ENCODE peak calls at places on chromosomes 11 and 22, in five cellular contexts. Y is AG04450, I is fibroblast of mammary gland, P is K562, M is fibroblast of lung. H is an unnamed sample.

GRCh38 chr11:10301656-10302293 is 3.1 kb upstream of the ADM start:
- DNase-seq in Y (no peak), I (peak; percentile 92), P (no peak), M (peak; percentile 95), H (no peak)

GRCh38 chr11:117930668-117931330 is 1.6 kb upstream of the TMPRSS13 start:
- DNase-seq in Y (no peak), I (no peak), P (no peak), M (no peak), H (no peak)

GRCh38 chr11:83054001-83054400 is 17.7 kb downstream of the RAB30 start:
- DNase-seq in Y (no peak), I (no peak), P (no peak), M (no peak), H (no peak)

GRCh38 chr11:16945671-16946469 is 68.3 kb downstream of the PLEKHA7 start:
- DNase-seq in Y (no peak), I (peak; percentile 57), P (peak; percentile 52), M (peak; percentile 60), H (no peak)

GRCh38 chr11:61687420-61687819 is 7.2 kb downstream of the DAGLA start:
- DNase-seq in Y (no peak), I (no peak), P (no peak), M (no peak), H (no peak)

GRCh38 chr11:11025087-11025486 is 167.2 kb upstream of the ZBED5 start:
- DNase-seq in Y (no peak), I (peak; percentile 83), P (no peak), M (peak; percentile 47), H (no peak)

GRCh38 chr22:39292561-39293074 is 26.8 kb downstream of the RPL3 start:
- DNase-seq in Y (peak; percentile 84), I (peak; percentile 87), P (peak; percentile 84), M (peak; percentile 86), H (peak; percentile 73)

GRCh38 chr11:107017433-107018227 is 646 bp downstream of the GUCY1A2 start:
- DNase-seq in Y (no peak), I (peak; percentile 27), P (peak; percentile 16), M (peak; percentile 44), H (no peak)

GRCh38 chr11:61141601-61142028 is 19.6 kb downstream of the VPS37C start:
- DNase-seq in Y (no peak), I (no peak), P (peak; percentile 63), M (no peak), H (no peak)

GRCh38 chr11:126766425-126766824 is 234.1 kb downstream of the KIRREL3 start:
- DNase-seq in Y (no peak), I (no peak), P (peak; percentile 11), M (no peak), H (no peak)

GRCh38 chr22:43014062-43014875 is 680 bp downstream of the PACSIN2 start:
- DNase-seq in Y (no peak), I (peak; percentile 30), P (peak; percentile 48), M (no peak), H (no peak)

GRCh38 chr22:49967333-49968241 is 7.0 kb downstream of the PIM3 start:
- DNase-seq in Y (no peak), I (no peak), P (no peak), M (peak; percentile 75), H (no peak)

GRCh38 chr11:60929774-60930173 is 5.5 kb downstream of the TMEM132A start:
- DNase-seq in Y (no peak), I (no peak), P (no peak), M (no peak), H (no peak)

GRCh38 chr11:11395126-11395525 is 42.1 kb upstream of the CSNK2A3 start:
- DNase-seq in Y (no peak), I (no peak), P (no peak), M (no peak), H (no peak)

GRCh38 chr11:14184548-14184947 is 174.4 kb downstream of the RRAS2 start:
- DNase-seq in Y (no peak), I (peak; percentile 10), P (no peak), M (no peak), H (no peak)

GRCh38 chr11:85626496-85626895 is 648 bp downstream of the DLG2 start:
- DNase-seq in Y (no peak), I (no peak), P (no peak), M (no peak), H (no peak)

GRCh38 chr22:35310556-35311550 is 11.2 kb downstream of the TOM1 start:
- DNase-seq in Y (no peak), I (no peak), P (no peak), M (no peak), H (peak; percentile 68)

GRCh38 chr11:12901874-12902481 is 107.1 kb upstream of the RASSF10 start:
- DNase-seq in Y (no peak), I (peak; percentile 18), P (no peak), M (no peak), H (no peak)

GRCh38 chr11:36162909-36163434 is 126.3 kb downstream of the COMMD9 start:
- DNase-seq in Y (no peak), I (no peak), P (no peak), M (no peak), H (peak; percentile 86)

GRCh38 chr22:35972559-35972958 is 56.1 kb downstream of the RBFOX2 start:
- DNase-seq in Y (no peak), I (peak; percentile 56), P (no peak), M (no peak), H (no peak)

GRCh38 chr11:29916040-29916439 is 100.8 kb downstream of the KCNA4 start:
- DNase-seq in Y (no peak), I (no peak), P (no peak), M (no peak), H (no peak)

GRCh38 chr22:38730411-38730871 is 24.7 kb downstream of the GTPBP1 start:
- DNase-seq in Y (no peak), I (no peak), P (no peak), M (no peak), H (no peak)

GRCh38 chr11:108963118-108963517 is 298.2 kb downstream of the DDX10 start:
- DNase-seq in Y (no peak), I (no peak), P (no peak), M (no peak), H (no peak)

GRCh38 chr11:18372187-18372586 is 22.2 kb upstream of the LDHA start:
- DNase-seq in Y (no peak), I (no peak), P (no peak), M (no peak), H (no peak)

GRCh38 chr22:46078241-46079092 is 71.9 kb upstream of the PPARA start:
- DNase-seq in Y (no peak), I (peak; percentile 77), P (no peak), M (peak; percentile 62), H (no peak)

GRCh38 chr11:114254571-114255146 is 41.5 kb upstream of the NNMT start:
- DNase-seq in Y (no peak), I (no peak), P (no peak), M (no peak), H (no peak)

GRCh38 chr22:39308614-39309363 is 10.6 kb downstream of the RPL3 start:
- DNase-seq in Y (peak; percentile 83), I (peak; percentile 90), P (no peak), M (peak; percentile 98), H (peak; percentile 70)

DNA sequence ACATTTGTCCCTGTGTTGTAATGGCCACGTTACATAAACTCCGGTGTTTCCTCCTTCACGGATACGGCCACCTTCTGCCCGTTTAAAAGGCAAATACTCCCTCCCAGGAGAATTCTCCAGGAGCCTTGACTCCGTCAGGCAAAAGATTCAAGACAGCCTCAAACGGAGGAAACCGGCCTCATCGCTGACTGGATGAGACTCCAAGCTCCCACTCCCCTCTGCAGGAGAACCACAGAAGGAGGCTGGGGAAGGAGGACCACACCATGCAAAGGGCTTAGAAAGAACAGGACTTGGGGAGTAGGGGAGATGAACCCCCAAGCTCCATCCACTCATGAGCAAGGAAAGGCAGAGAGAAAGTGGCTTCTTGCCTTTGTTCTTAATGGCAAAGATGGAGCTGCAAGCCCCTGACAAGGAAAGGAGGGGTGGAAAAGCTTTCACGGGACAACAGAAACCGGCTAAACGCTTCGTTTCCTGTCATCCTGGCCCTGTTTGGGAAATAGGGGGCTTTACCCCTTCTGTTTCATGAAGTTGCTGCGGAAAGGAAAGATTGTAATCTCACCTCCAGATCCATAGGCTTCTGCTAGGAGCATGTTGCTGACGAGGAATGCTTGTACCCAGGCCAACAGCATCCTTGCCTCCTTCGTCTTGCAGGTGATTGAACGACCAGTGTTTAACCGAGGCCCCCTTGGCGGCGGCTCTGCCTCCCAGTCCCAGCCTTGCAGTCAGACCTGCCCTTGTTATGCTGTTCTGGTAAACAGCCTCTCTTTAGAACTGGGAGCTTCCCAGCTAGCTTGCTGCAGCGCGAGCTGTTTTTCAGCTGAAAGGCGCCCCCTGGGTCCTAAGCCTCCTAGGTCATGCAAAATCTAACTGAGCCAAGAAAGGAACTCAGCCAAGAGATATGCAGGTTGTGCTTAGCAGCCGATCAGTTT is at the start of gene PIK3IP1:
- DNase-seq in Y (peak; percentile 70), I (peak; percentile 87), P (peak; percentile 27), M (peak; percentile 89), H (peak; percentile 86)
- H3K4me3 ChIP-seq in Y (peak within 1 kb of the TSS; percentile 87), I (peak within 1 kb of the TSS; percentile 71), P (peak within 1 kb of the TSS; percentile 49), M (peak within 1 kb of the TSS; percentile 55), H (peak within 1 kb of the TSS; percentile 93)

GRCh38 chr11:1873048-1873812 is 18.5 kb downstream of the PRR33 start:
- DNase-seq in Y (no peak), I (peak; percentile 70), P (no peak), M (peak; percentile 81), H (peak; percentile 15)

GRCh38 chr11:1876361-1877063 is 15.2 kb downstream of the PRR33 start:
- DNase-seq in Y (no peak), I (peak; percentile 86), P (peak; percentile 73), M (peak; percentile 91), H (no peak)

GRCh38 chr11:1874406-1875092 is 17.1 kb downstream of the PRR33 start:
- DNase-seq in Y (no peak), I (no peak), P (no peak), M (no peak), H (no peak)

GRCh38 chr11:1877211-1878133 is 14.2 kb downstream of the PRR33 start:
- DNase-seq in Y (no peak), I (peak; percentile 64), P (no peak), M (peak; percentile 83), H (no peak)

GRCh38 chr11:1875093-1875785 is 16.5 kb downstream of the PRR33 start:
- DNase-seq in Y (no peak), I (peak; percentile 35), P (no peak), M (no peak), H (no peak)
- H3K4me3 ChIP-seq in Y (no peak overlapping the region), I (no peak overlapping the region), P (no peak overlapping the region), M (no peak overlapping the region), H (no peak overlapping the region)

GRCh38 chr22:31625661-31626426 is 36.2 kb downstream of the PISD start:
- DNase-seq in Y (no peak), I (peak; percentile 50), P (peak; percentile 59), M (no peak), H (no peak)
- H3K4me3 ChIP-seq in Y (no peak overlapping the region), I (peak overlapping the region; percentile 6), P (peak overlapping the region; percentile 2), M (no peak overlapping the region), H (no peak overlapping the region)

DNA sequence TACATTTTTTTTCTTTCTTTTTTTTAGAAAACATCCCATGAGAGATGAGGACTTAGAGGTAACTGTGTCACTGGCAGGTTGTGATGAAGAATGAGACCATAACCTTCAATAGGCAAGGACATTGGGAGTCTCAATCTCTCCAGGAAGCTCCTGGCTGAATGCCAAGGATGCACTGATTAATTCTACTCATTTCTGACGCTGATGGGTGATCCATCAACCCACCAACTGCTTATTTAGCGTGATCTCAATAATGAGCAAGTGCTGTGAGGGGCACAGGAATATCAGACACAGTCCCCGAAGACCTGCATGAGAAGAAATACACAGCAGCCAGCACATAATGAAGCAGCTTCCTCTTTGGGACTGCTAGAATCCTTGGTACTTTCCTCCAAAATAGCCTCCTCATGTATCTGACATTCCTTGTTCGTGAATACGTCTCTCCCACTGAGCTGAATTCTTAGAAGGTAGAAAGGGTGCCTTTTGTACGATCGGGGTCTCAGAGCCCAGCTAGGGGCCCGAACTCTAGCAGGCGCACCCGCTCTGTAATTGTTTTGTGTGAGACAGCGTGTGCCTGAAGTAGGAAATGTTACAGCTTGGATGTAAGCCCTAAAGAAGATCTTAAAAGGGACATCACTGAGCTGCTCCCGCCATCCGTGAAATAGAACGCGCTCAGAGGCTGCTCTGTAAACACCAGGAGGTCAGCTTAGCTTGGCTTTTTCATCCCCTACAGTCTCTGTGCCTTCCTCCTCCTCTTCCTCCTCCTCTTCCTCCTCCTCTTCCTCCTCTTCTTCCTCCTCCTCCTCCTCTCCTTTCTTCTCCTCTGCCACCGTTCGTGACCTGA is 7.2 kb downstream of the CLMP start:
- DNase-seq in Y (no peak), I (peak; percentile 74), P (no peak), M (no peak), H (no peak)
- H3K4me3 ChIP-seq in Y (peak overlapping the region; percentile 50), I (peak overlapping the region; percentile 35), P (no peak overlapping the region), M (no peak overlapping the region), H (no peak overlapping the region)

H was measured in retinal pigment epithelial cell.